ENCODE peak calls at places on chromosome 11, in eight cellular contexts. One of them, this sample, is unnamed.

GRCh38 chr11:2447951-2448650 is 3.3 kb downstream of the KCNQ1 start:
- DNase-seq in ovary: no peak
- DNase-seq in NCI-H1417: no peak
- DNase-seq in AG04449: no peak
- DNase-seq in right cardiac atrium: no peak
- DNase-seq in stomach: no peak
- DNase-seq in kidney: peak; percentile 48
- DNase-seq in amniotic stem cell: no peak
- DNase-seq in this sample: no peak

GRCh38 chr11:63769719-63770443 is 1.3 kb upstream of the ZFTA start:
- DNase-seq in ovary: no peak
- DNase-seq in NCI-H1417: no peak
- DNase-seq in AG04449: no peak
- DNase-seq in right cardiac atrium: peak; percentile 68
- DNase-seq in stomach: no peak
- DNase-seq in kidney: no peak
- DNase-seq in amniotic stem cell: no peak
- DNase-seq in this sample: no peak

GRCh38 chr11:73372371-73372993 is 3.7 kb upstream of the RELT start:
- DNase-seq in ovary: no peak
- DNase-seq in NCI-H1417: no peak
- DNase-seq in AG04449: no peak
- DNase-seq in right cardiac atrium: no peak
- DNase-seq in stomach: no peak
- DNase-seq in kidney: no peak
- DNase-seq in amniotic stem cell: peak; percentile 10
- DNase-seq in this sample: no peak

GRCh38 chr11:119205080-119205479 is 1.1 kb upstream of the CBL start:
- DNase-seq in ovary: no peak
- DNase-seq in NCI-H1417: no peak
- DNase-seq in AG04449: no peak
- DNase-seq in right cardiac atrium: peak; percentile 74
- DNase-seq in stomach: no peak
- DNase-seq in kidney: peak; percentile 74
- DNase-seq in amniotic stem cell: no peak
- DNase-seq in this sample: no peak

GRCh38 chr11:76660533-76661305 is 9.8 kb downstream of the LRRC32 start:
- DNase-seq in ovary: peak; percentile 33
- DNase-seq in NCI-H1417: no peak
- DNase-seq in AG04449: no peak
- DNase-seq in right cardiac atrium: no peak
- DNase-seq in stomach: no peak
- DNase-seq in kidney: peak; percentile 77
- DNase-seq in amniotic stem cell: no peak
- DNase-seq in this sample: no peak

GRCh38 chr11:117857734-117858369 is 18.6 kb downstream of the FXYD6 start:
- DNase-seq in ovary: peak; percentile 81
- DNase-seq in NCI-H1417: no peak
- DNase-seq in AG04449: no peak
- DNase-seq in right cardiac atrium: peak; percentile 73
- DNase-seq in stomach: no peak
- DNase-seq in kidney: no peak
- DNase-seq in amniotic stem cell: no peak
- DNase-seq in this sample: no peak

GRCh38 chr11:45391168-45391850 is 105.2 kb upstream of the SYT13 start:
- DNase-seq in ovary: no peak
- DNase-seq in NCI-H1417: no peak
- DNase-seq in AG04449: no peak
- DNase-seq in right cardiac atrium: no peak
- DNase-seq in stomach: no peak
- DNase-seq in kidney: no peak
- DNase-seq in amniotic stem cell: no peak
- DNase-seq in this sample: no peak

GRCh38 chr11:74809820-74810219 is 61.2 kb downstream of the RNF169 start:
- DNase-seq in ovary: no peak
- DNase-seq in NCI-H1417: no peak
- DNase-seq in AG04449: no peak
- DNase-seq in right cardiac atrium: no peak
- DNase-seq in stomach: no peak
- DNase-seq in kidney: no peak
- DNase-seq in amniotic stem cell: no peak
- DNase-seq in this sample: no peak

GRCh38 chr11:110182886-110183285 is 89.7 kb downstream of the ZC3H12C start:
- DNase-seq in ovary: no peak
- DNase-seq in NCI-H1417: no peak
- DNase-seq in AG04449: no peak
- DNase-seq in right cardiac atrium: no peak
- DNase-seq in stomach: no peak
- DNase-seq in kidney: no peak
- DNase-seq in amniotic stem cell: no peak
- DNase-seq in this sample: no peak

GRCh38 chr11:134664863-134665535 is 253.0 kb upstream of the B3GAT1 start:
- DNase-seq in ovary: no peak
- DNase-seq in NCI-H1417: no peak
- DNase-seq in AG04449: no peak
- DNase-seq in right cardiac atrium: no peak
- DNase-seq in stomach: peak; percentile 20
- DNase-seq in kidney: no peak
- DNase-seq in amniotic stem cell: no peak
- DNase-seq in this sample: no peak

GRCh38 chr11:130403301-130403804 is 25.1 kb downstream of the ADAMTS8 start:
- DNase-seq in ovary: peak; percentile 71
- DNase-seq in NCI-H1417: no peak
- DNase-seq in AG04449: peak; percentile 49
- DNase-seq in right cardiac atrium: peak; percentile 75
- DNase-seq in stomach: no peak
- DNase-seq in kidney: no peak
- DNase-seq in amniotic stem cell: peak; percentile 63
- DNase-seq in this sample: peak; percentile 77

GRCh38 chr11:71343828-71344400 is 91.5 kb upstream of the SHANK2 start:
- DNase-seq in ovary: no peak
- DNase-seq in NCI-H1417: no peak
- DNase-seq in AG04449: no peak
- DNase-seq in right cardiac atrium: no peak
- DNase-seq in stomach: no peak
- DNase-seq in kidney: peak; percentile 31
- DNase-seq in amniotic stem cell: no peak
- DNase-seq in this sample: no peak

GRCh38 chr11:131910491-131911387 is 540.3 kb downstream of the NTM start:
- DNase-seq in ovary: no peak
- DNase-seq in NCI-H1417: no peak
- DNase-seq in AG04449: no peak
- DNase-seq in right cardiac atrium: peak; percentile 74
- DNase-seq in stomach: no peak
- DNase-seq in kidney: peak; percentile 78
- DNase-seq in amniotic stem cell: no peak
- DNase-seq in this sample: no peak

GRCh38 chr11:115321602-115322289 is 182.5 kb downstream of the CADM1 start:
- DNase-seq in ovary: no peak
- DNase-seq in NCI-H1417: no peak
- DNase-seq in AG04449: peak; percentile 46
- DNase-seq in right cardiac atrium: no peak
- DNase-seq in stomach: no peak
- DNase-seq in kidney: no peak
- DNase-seq in amniotic stem cell: no peak
- DNase-seq in this sample: no peak

This sample was measured in GM04504.